ENCODE peak calls at places on chromosomes 4 and X, in nine cellular contexts. One of them, this sample, is unnamed.
A peak's percentile ranks its signal among the peaks of the same experiment; 100 is the strongest.

GRCh38 chr4:8050555-8051206 is 107.9 kb downstream of the ABLIM2 start:
- DNase-seq in heart right ventricle: peak; percentile 87
- DNase-seq in aorta: peak; percentile 90
- DNase-seq in colonic mucosa: peak; percentile 42
- DNase-seq in right cardiac atrium: peak; percentile 93
- DNase-seq in skeletal muscle cell: peak; percentile 5
- DNase-seq in CD8-positive, alpha-beta memory T cell: no peak
- DNase-seq in GM12865: no peak
- DNase-seq in ovary: peak; percentile 92
- DNase-seq in this sample: peak; percentile 67

GRCh38 chr4:154687840-154688239 is 56.0 kb upstream of the LRAT start:
- DNase-seq in colonic mucosa: no peak
- DNase-seq in ovary: no peak
- DNase-seq in CD8-positive, alpha-beta memory T cell: no peak
- DNase-seq in GM12865: no peak
- DNase-seq in skeletal muscle cell: no peak
- DNase-seq in aorta: no peak
- DNase-seq in heart right ventricle: no peak
- DNase-seq in right cardiac atrium: no peak
- DNase-seq in this sample: no peak

GRCh38 chrX:103656623-103657022 is 27.8 kb downstream of the TCEAL1 start:
- DNase-seq in right cardiac atrium: no peak
- DNase-seq in aorta: no peak
- DNase-seq in skeletal muscle cell: peak; percentile 15
- DNase-seq in ovary: no peak
- DNase-seq in CD8-positive, alpha-beta memory T cell: no peak
- DNase-seq in heart right ventricle: no peak
- DNase-seq in colonic mucosa: no peak
- DNase-seq in GM12865: no peak
- DNase-seq in this sample: no peak

GRCh38 chrX:69163936-69164741 is 1.1 kb downstream of the PJA1 start:
- DNase-seq in GM12865: peak; percentile 57
- DNase-seq in heart right ventricle: no peak
- DNase-seq in aorta: no peak
- DNase-seq in ovary: peak; percentile 59
- DNase-seq in colonic mucosa: peak; percentile 39
- DNase-seq in right cardiac atrium: peak; percentile 74
- DNase-seq in CD8-positive, alpha-beta memory T cell: peak; percentile 44
- DNase-seq in skeletal muscle cell: no peak
- DNase-seq in this sample: no peak

GRCh38 chrX:11267311-11267910 is 25.8 kb upstream of the AMELX start:
- DNase-seq in skeletal muscle cell: peak; percentile 46
- DNase-seq in aorta: no peak
- DNase-seq in CD8-positive, alpha-beta memory T cell: no peak
- DNase-seq in colonic mucosa: no peak
- DNase-seq in heart right ventricle: no peak
- DNase-seq in ovary: no peak
- DNase-seq in GM12865: no peak
- DNase-seq in right cardiac atrium: no peak
- DNase-seq in this sample: no peak

GRCh38 chrX:15468036-15468435 is 25.1 kb downstream of the PIR start:
- DNase-seq in skeletal muscle cell: no peak
- DNase-seq in right cardiac atrium: no peak
- DNase-seq in heart right ventricle: no peak
- DNase-seq in CD8-positive, alpha-beta memory T cell: no peak
- DNase-seq in ovary: no peak
- DNase-seq in colonic mucosa: no peak
- DNase-seq in aorta: no peak
- DNase-seq in GM12865: peak; percentile 30
- DNase-seq in this sample: no peak

GRCh38 chr4:2796261-2797187 is 3.6 kb downstream of the SH3BP2 start:
- DNase-seq in ovary: peak; percentile 45
- DNase-seq in aorta: peak; percentile 74
- DNase-seq in CD8-positive, alpha-beta memory T cell: no peak
- DNase-seq in skeletal muscle cell: no peak
- DNase-seq in colonic mucosa: peak; percentile 90
- DNase-seq in right cardiac atrium: peak; percentile 78
- DNase-seq in GM12865: no peak
- DNase-seq in heart right ventricle: no peak
- DNase-seq in this sample: peak; percentile 31

GRCh38 chr4:2217726-2218125 is 24.2 kb downstream of the HAUS3 start:
- DNase-seq in CD8-positive, alpha-beta memory T cell: no peak
- DNase-seq in aorta: no peak
- DNase-seq in colonic mucosa: no peak
- DNase-seq in right cardiac atrium: no peak
- DNase-seq in GM12865: no peak
- DNase-seq in skeletal muscle cell: no peak
- DNase-seq in ovary: no peak
- DNase-seq in heart right ventricle: no peak
- DNase-seq in this sample: no peak

GRCh38 chrX:38561951-38562719 is 793 bp downstream of the TSPAN7 start:
- DNase-seq in aorta: peak; percentile 69
- DNase-seq in GM12865: no peak
- DNase-seq in heart right ventricle: peak; percentile 6
- DNase-seq in right cardiac atrium: peak; percentile 64
- DNase-seq in skeletal muscle cell: no peak
- DNase-seq in colonic mucosa: peak; percentile 34
- DNase-seq in CD8-positive, alpha-beta memory T cell: peak; percentile 1
- DNase-seq in ovary: peak; percentile 45
- DNase-seq in this sample: peak; percentile 55

GRCh38 chr4:98657531-98658286 is 702 bp downstream of the TSPAN5 start:
- DNase-seq in aorta: peak; percentile 78
- DNase-seq in GM12865: no peak
- DNase-seq in colonic mucosa: peak; percentile 43
- DNase-seq in heart right ventricle: no peak
- DNase-seq in skeletal muscle cell: peak; percentile 56
- DNase-seq in CD8-positive, alpha-beta memory T cell: peak; percentile 15
- DNase-seq in right cardiac atrium: peak; percentile 64
- DNase-seq in ovary: peak; percentile 48
- DNase-seq in this sample: peak; percentile 87

GRCh38 chr4:139785356-139785755 is 119.7 kb downstream of the MGST2 start:
- DNase-seq in ovary: no peak
- DNase-seq in aorta: no peak
- DNase-seq in GM12865: no peak
- DNase-seq in CD8-positive, alpha-beta memory T cell: no peak
- DNase-seq in heart right ventricle: no peak
- DNase-seq in skeletal muscle cell: no peak
- DNase-seq in right cardiac atrium: no peak
- DNase-seq in colonic mucosa: no peak
- DNase-seq in this sample: no peak

GRCh38 chrX:101550825-101551767 is 749 bp downstream of the ARMCX1 start:
- DNase-seq in aorta: peak; percentile 86
- DNase-seq in skeletal muscle cell: peak; percentile 3
- DNase-seq in heart right ventricle: peak; percentile 67
- DNase-seq in CD8-positive, alpha-beta memory T cell: no peak
- DNase-seq in GM12865: no peak
- DNase-seq in right cardiac atrium: peak; percentile 77
- DNase-seq in ovary: peak; percentile 78
- DNase-seq in colonic mucosa: peak; percentile 51
- DNase-seq in this sample: peak; percentile 56

GRCh38 chrX:22325091-22325490 is 52.4 kb downstream of the CBLL2 start:
- DNase-seq in ovary: no peak
- DNase-seq in CD8-positive, alpha-beta memory T cell: no peak
- DNase-seq in colonic mucosa: no peak
- DNase-seq in heart right ventricle: no peak
- DNase-seq in right cardiac atrium: no peak
- DNase-seq in GM12865: no peak
- DNase-seq in aorta: no peak
- DNase-seq in skeletal muscle cell: peak; percentile 91
- DNase-seq in this sample: no peak

GRCh38 chr4:178781779-178782178 is 1339.5 kb upstream of the AGA start:
- DNase-seq in CD8-positive, alpha-beta memory T cell: no peak
- DNase-seq in skeletal muscle cell: no peak
- DNase-seq in ovary: no peak
- DNase-seq in right cardiac atrium: no peak
- DNase-seq in GM12865: no peak
- DNase-seq in heart right ventricle: no peak
- DNase-seq in aorta: no peak
- DNase-seq in colonic mucosa: no peak
- DNase-seq in this sample: no peak

GRCh38 chr4:24930136-24930535 is 17.3 kb upstream of the CCDC149 start:
- DNase-seq in skeletal muscle cell: no peak
- DNase-seq in CD8-positive, alpha-beta memory T cell: no peak
- DNase-seq in right cardiac atrium: no peak
- DNase-seq in aorta: no peak
- DNase-seq in GM12865: no peak
- DNase-seq in ovary: no peak
- DNase-seq in colonic mucosa: no peak
- DNase-seq in heart right ventricle: no peak
- DNase-seq in this sample: no peak

GRCh38 chr4:107774681-107775080 is 50.1 kb upstream of the SGMS2 start:
- DNase-seq in colonic mucosa: no peak
- DNase-seq in skeletal muscle cell: no peak
- DNase-seq in GM12865: no peak
- DNase-seq in right cardiac atrium: no peak
- DNase-seq in ovary: no peak
- DNase-seq in CD8-positive, alpha-beta memory T cell: no peak
- DNase-seq in aorta: no peak
- DNase-seq in heart right ventricle: no peak
- DNase-seq in this sample: no peak

GRCh38 chr4:107778784-107779530 is 45.8 kb upstream of the SGMS2 start:
- DNase-seq in skeletal muscle cell: no peak
- DNase-seq in ovary: no peak
- DNase-seq in right cardiac atrium: no peak
- DNase-seq in colonic mucosa: no peak
- DNase-seq in CD8-positive, alpha-beta memory T cell: no peak
- DNase-seq in heart right ventricle: no peak
- DNase-seq in GM12865: no peak
- DNase-seq in aorta: no peak
- DNase-seq in this sample: no peak

GRCh38 chr4:107777890-107778289 is 46.8 kb upstream of the SGMS2 start:
- DNase-seq in CD8-positive, alpha-beta memory T cell: no peak
- DNase-seq in GM12865: no peak
- DNase-seq in right cardiac atrium: no peak
- DNase-seq in ovary: no peak
- DNase-seq in colonic mucosa: no peak
- DNase-seq in skeletal muscle cell: no peak
- DNase-seq in heart right ventricle: no peak
- DNase-seq in aorta: no peak
- DNase-seq in this sample: no peak

DNA sequence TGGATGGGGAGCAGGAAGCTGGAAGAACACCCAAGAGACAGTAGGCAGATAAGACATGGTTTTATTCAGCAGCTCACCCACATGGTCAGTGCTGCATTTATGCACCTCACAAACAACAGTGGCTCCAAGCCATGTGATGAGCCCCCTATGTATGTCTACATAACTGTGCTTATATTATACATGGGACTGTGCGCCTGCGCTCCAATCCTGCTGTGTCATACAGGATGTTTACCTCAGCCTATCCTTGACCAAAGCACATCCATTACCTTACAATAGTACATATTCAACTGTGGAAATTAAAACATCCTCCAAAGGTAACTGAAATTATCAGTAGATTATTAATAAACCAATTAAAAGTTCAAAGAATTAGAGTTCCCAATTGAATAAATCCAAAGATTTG is 44.1 kb upstream of the SGMS2 start:
- DNase-seq in ovary: no peak
- DNase-seq in aorta: no peak
- DNase-seq in right cardiac atrium: no peak
- DNase-seq in CD8-positive, alpha-beta memory T cell: no peak
- DNase-seq in skeletal muscle cell: no peak
- DNase-seq in GM12865: peak; percentile 18
- DNase-seq in heart right ventricle: no peak
- DNase-seq in colonic mucosa: no peak
- DNase-seq in this sample: no peak
- H3K4me3 ChIP-seq in ovary: no peak overlapping the region
- H3K4me3 ChIP-seq in aorta: no peak overlapping the region
- H3K4me3 ChIP-seq in right cardiac atrium: no peak overlapping the region
- H3K4me3 ChIP-seq in CD8-positive, alpha-beta memory T cell: no peak overlapping the region
- H3K4me3 ChIP-seq in skeletal muscle cell: no peak overlapping the region
- H3K4me3 ChIP-seq in GM12865: no peak overlapping the region
- H3K4me3 ChIP-seq in heart right ventricle: no peak overlapping the region
- H3K4me3 ChIP-seq in colonic mucosa: no peak overlapping the region
- H3K4me3 ChIP-seq in this sample: no peak overlapping the region

GRCh38 chr4:118277243-118277642 is 75.6 kb downstream of the PRSS12 start:
- DNase-seq in heart right ventricle: no peak
- DNase-seq in ovary: no peak
- DNase-seq in GM12865: peak; percentile 22
- DNase-seq in right cardiac atrium: no peak
- DNase-seq in skeletal muscle cell: no peak
- DNase-seq in colonic mucosa: peak; percentile 29
- DNase-seq in aorta: no peak
- DNase-seq in CD8-positive, alpha-beta memory T cell: no peak
- DNase-seq in this sample: no peak
- H3K4me3 ChIP-seq in heart right ventricle: no peak overlapping the region
- H3K4me3 ChIP-seq in ovary: no peak overlapping the region
- H3K4me3 ChIP-seq in GM12865: peak overlapping the region; percentile 64
- H3K4me3 ChIP-seq in right cardiac atrium: no peak overlapping the region
- H3K4me3 ChIP-seq in skeletal muscle cell: no peak overlapping the region
- H3K4me3 ChIP-seq in colonic mucosa: no peak overlapping the region
- H3K4me3 ChIP-seq in aorta: no peak overlapping the region
- H3K4me3 ChIP-seq in CD8-positive, alpha-beta memory T cell: no peak overlapping the region
- H3K4me3 ChIP-seq in this sample: no peak overlapping the region

DNA sequence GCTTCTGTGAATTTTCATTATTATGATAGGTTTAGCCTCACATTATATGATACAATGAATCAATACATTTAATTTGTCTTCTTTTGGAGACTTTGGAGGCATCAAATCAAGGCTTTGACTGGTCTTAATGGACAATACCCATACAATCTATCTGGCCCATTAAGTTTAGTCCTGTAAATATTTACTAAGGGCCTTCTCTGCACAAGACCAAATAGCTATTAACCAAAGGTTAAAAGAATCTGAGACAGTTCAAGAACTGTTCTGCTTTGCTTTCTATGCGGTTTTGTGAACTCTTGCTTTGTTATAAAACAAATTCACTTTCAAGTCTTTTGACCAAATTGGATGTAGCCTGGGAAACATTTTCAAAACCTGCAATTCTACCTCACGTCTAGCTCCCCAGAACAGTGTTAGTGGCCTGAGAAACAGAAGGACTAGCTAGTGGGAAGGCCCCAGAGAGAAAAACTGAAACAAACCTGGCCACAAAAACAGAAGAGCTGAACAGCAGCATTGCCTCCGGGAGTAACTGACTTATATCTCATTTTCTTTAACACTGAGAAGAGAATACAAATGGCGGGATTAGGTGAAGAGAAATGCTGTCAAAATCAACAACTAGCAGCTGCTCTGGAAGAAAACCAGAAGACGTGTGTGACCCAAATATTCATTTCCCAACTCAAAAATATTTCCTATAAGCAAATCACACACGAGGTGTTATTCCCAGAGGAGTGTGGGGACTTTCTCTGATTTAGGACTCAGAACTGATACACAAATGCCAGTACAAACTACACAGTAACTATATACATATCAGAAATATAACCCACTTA is 548 bp downstream of the TLR1 start:
- DNase-seq in skeletal muscle cell: no peak
- DNase-seq in aorta: no peak
- DNase-seq in ovary: no peak
- DNase-seq in colonic mucosa: no peak
- DNase-seq in CD8-positive, alpha-beta memory T cell: no peak
- DNase-seq in GM12865: peak; percentile 98
- DNase-seq in heart right ventricle: no peak
- DNase-seq in right cardiac atrium: no peak
- DNase-seq in this sample: no peak
- H3K4me3 ChIP-seq in skeletal muscle cell: no peak overlapping the region
- H3K4me3 ChIP-seq in aorta: peak overlapping the region; percentile 72
- H3K4me3 ChIP-seq in ovary: peak overlapping the region; percentile 37
- H3K4me3 ChIP-seq in colonic mucosa: peak overlapping the region; percentile 5
- H3K4me3 ChIP-seq in CD8-positive, alpha-beta memory T cell: peak overlapping the region; percentile 61
- H3K4me3 ChIP-seq in GM12865: peak overlapping the region; percentile 73
- H3K4me3 ChIP-seq in heart right ventricle: peak overlapping the region; percentile 26
- H3K4me3 ChIP-seq in right cardiac atrium: peak overlapping the region; percentile 38
- H3K4me3 ChIP-seq in this sample: peak overlapping the region; percentile 49

GRCh38 chrX:9019151-9019550 is 14.8 kb downstream of the FAM9B start:
- DNase-seq in GM12865: no peak
- DNase-seq in heart right ventricle: no peak
- DNase-seq in skeletal muscle cell: no peak
- DNase-seq in colonic mucosa: no peak
- DNase-seq in right cardiac atrium: no peak
- DNase-seq in CD8-positive, alpha-beta memory T cell: no peak
- DNase-seq in aorta: no peak
- DNase-seq in ovary: no peak
- DNase-seq in this sample: no peak
- H3K4me3 ChIP-seq in GM12865: no peak overlapping the region
- H3K4me3 ChIP-seq in heart right ventricle: no peak overlapping the region
- H3K4me3 ChIP-seq in skeletal muscle cell: no peak overlapping the region
- H3K4me3 ChIP-seq in colonic mucosa: no peak overlapping the region
- H3K4me3 ChIP-seq in right cardiac atrium: no peak overlapping the region
- H3K4me3 ChIP-seq in CD8-positive, alpha-beta memory T cell: no peak overlapping the region
- H3K4me3 ChIP-seq in aorta: no peak overlapping the region
- H3K4me3 ChIP-seq in ovary: no peak overlapping the region
- H3K4me3 ChIP-seq in this sample: no peak overlapping the region

This sample was measured in dorsolateral prefrontal cortex.